ENCODE peak calls at places on chromosomes 2 and 18, in eight cellular contexts. B is stomach, R is endothelial cell of umbilical vein, J is breast epithelium, T is GM23338, I is spleen, L is prostate gland, K is transverse colon. F is an unnamed sample. For H3K27me3, the result is how much of the 10 kb centered on the place peaks cover.

GRCh38 chr2:86413296-86414085 is 27.7 kb upstream of the KDM3A start:
- DNase-seq in T (no peak), J (no peak), L (no peak), R (peak), K (no peak), I (no peak), B (no peak), F (no peak)

GRCh38 chr2:131127076-131127475 is 21.9 kb downstream of the PLEKHB2 start:
- DNase-seq in B (no peak), K (no peak), I (no peak), J (no peak), T (no peak), L (no peak), R (no peak), F (no peak)

GRCh38 chr2:143684731-143685364 is 555.6 kb downstream of the ARHGAP15 start:
- DNase-seq in L (no peak), T (no peak), K (no peak), R (no peak), B (no peak), I (no peak), J (no peak), F (no peak)

GRCh38 chr2:98140210-98140609 is 53.2 kb downstream of the VWA3B start:
- DNase-seq in I (no peak), K (no peak), T (no peak), R (no peak), B (no peak), L (no peak), J (peak), F (no peak)

GRCh38 chr18:76005632-76006031 is 489.4 kb downstream of the ZNF516 start:
- DNase-seq in R (no peak), B (no peak), J (no peak), T (no peak), K (no peak), I (no peak), L (no peak), F (no peak)

GRCh38 chr2:42809876-42810125 is 17.4 kb upstream of the HAAO start:
- DNase-seq in L (peak), T (peak), B (peak), I (peak), J (peak), R (no peak), K (peak), F (peak)

GRCh38 chr2:113217455-113218282 is 43.9 kb downstream of the PSD4 start:
- DNase-seq in K (no peak), R (peak), J (no peak), I (no peak), B (no peak), T (no peak), L (no peak), F (no peak)

GRCh38 chr2:230564805-230565779 is 147.6 kb upstream of the CAB39 start:
- DNase-seq in J (no peak), T (no peak), K (no peak), R (no peak), B (no peak), L (no peak), I (no peak), F (no peak)

GRCh38 chr18:48790869-48791635 is 159.7 kb downstream of the SMAD7 start:
- DNase-seq in L (no peak), T (no peak), B (no peak), J (no peak), K (no peak), I (peak), R (no peak), F (no peak)

GRCh38 chr2:84847326-84848050 is 33.4 kb downstream of the TRABD2A start:
- DNase-seq in L (no peak), J (no peak), B (no peak), I (no peak), K (no peak), T (no peak), R (no peak), F (no peak)

GRCh38 chr2:50512397-50512796 is 519.5 kb downstream of the NRXN1 start:
- DNase-seq in J (no peak), T (peak), K (no peak), I (no peak), L (no peak), B (no peak), R (no peak), F (no peak)

GRCh38 chr2:181812106-181812745 is 79.3 kb upstream of the ITPRID2 start:
- DNase-seq in I (no peak), B (no peak), L (no peak), R (peak), J (no peak), K (no peak), T (no peak), F (no peak)

GRCh38 chr2:14427982-14428567 is 204.4 kb upstream of the LRATD1 start:
- DNase-seq in J (no peak), L (peak), I (no peak), K (peak), T (no peak), R (no peak), B (no peak), F (no peak)

GRCh38 chr2:66446178-66446860 is 11.4 kb downstream of the MEIS1 start:
- DNase-seq in L (no peak), B (no peak), J (no peak), T (peak), R (no peak), K (no peak), I (no peak), F (no peak)

GRCh38 chr2:75525434-75526308 is 35.1 kb downstream of the EVA1A start:
- DNase-seq in T (no peak), B (no peak), K (no peak), I (no peak), J (no peak), L (no peak), R (no peak), F (no peak)

GRCh38 chr2:189411860-189412259 is 29.4 kb upstream of the WDR75 start:
- DNase-seq in B (no peak), L (no peak), T (no peak), J (no peak), R (peak), I (no peak), K (no peak), F (no peak)

GRCh38 chr2:234848578-234848977 is 103.2 kb upstream of the SH3BP4 start:
- DNase-seq in T (no peak), B (no peak), I (no peak), K (no peak), R (no peak), L (no peak), J (no peak), F (no peak)

GRCh38 chr2:120288016-120288373 is 35.3 kb downstream of the RALB start:
- DNase-seq in T (no peak), L (no peak), J (no peak), I (no peak), B (no peak), R (no peak), K (no peak), F (no peak)

GRCh38 chr2:109432421-109432820 is 181.3 kb downstream of the SEPTIN10 start:
- DNase-seq in J (no peak), I (peak), K (no peak), B (no peak), R (no peak), T (no peak), L (no peak), F (no peak)

GRCh38 chr2:137964066-137964858 is at the start of gene HNMT:
- DNase-seq in I (no peak), L (peak), T (peak), R (peak), B (peak), J (peak), K (peak), F (no peak)

GRCh38 chr18:48902023-48902855 is 48.5 kb downstream of the SMAD7 start:
- DNase-seq in B (peak), J (no peak), R (peak), K (peak), T (no peak), I (peak), L (peak), F (peak)

GRCh38 chr2:79087785-79088364 is at the start of gene REG1B:
- DNase-seq in I (no peak), B (no peak), J (no peak), T (no peak), K (no peak), R (no peak), L (no peak), F (no peak)

GRCh38 chr2:14451312-14451711 is 181.2 kb upstream of the LRATD1 start:
- DNase-seq in B (no peak), R (no peak), J (no peak), K (no peak), T (peak), I (no peak), L (no peak), F (no peak)

GRCh38 chr18:58045265-58046086 is 1.4 kb downstream of the NEDD4L start:
- DNase-seq in L (peak), T (peak), I (peak), R (peak), J (peak), B (peak), K (peak), F (no peak)

GRCh38 chr2:143171817-143172216 is 42.6 kb downstream of the ARHGAP15 start:
- DNase-seq in I (no peak), T (peak), K (no peak), J (no peak), B (no peak), L (no peak), R (no peak), F (no peak)

GRCh38 chr2:148614024-148614331 is 30.6 kb upstream of the EPC2 start:
- DNase-seq in T (peak), K (no peak), L (no peak), I (no peak), J (no peak), R (peak), B (no peak), F (no peak)

GRCh38 chr2:204357175-204357695 is 188.0 kb upstream of the PARD3B start:
- DNase-seq in K (no peak), J (no peak), I (no peak), T (no peak), R (no peak), L (no peak), B (no peak), F (no peak)

GRCh38 chr2:85635636-85636035 is 19.6 kb downstream of the USP39 start:
- DNase-seq in I (no peak), B (no peak), L (no peak), K (no peak), J (no peak), R (no peak), T (no peak), F (no peak)

GRCh38 chr2:68366083-68366560 is 1.0 kb downstream of the PLEK start:
- DNase-seq in B (no peak), K (peak), J (no peak), L (no peak), R (no peak), T (no peak), I (no peak), F (no peak)

GRCh38 chr18:9233771-9234440 is 97.3 kb downstream of the ANKRD12 start:
- DNase-seq in R (no peak), I (no peak), T (peak), K (no peak), J (no peak), L (no peak), B (no peak), F (no peak)

GRCh38 chr2:27049422-27050280 is 1.8 kb upstream of the AGBL5 start:
- DNase-seq in L (peak), J (no peak), R (no peak), B (no peak), T (peak), I (peak), K (peak), F (no peak)

GRCh38 chr18:59902180-59902992 is 2.6 kb downstream of the PMAIP1 start:
- DNase-seq in L (no peak), B (no peak), J (no peak), R (peak), T (no peak), K (no peak), I (no peak), F (no peak)

DNA sequence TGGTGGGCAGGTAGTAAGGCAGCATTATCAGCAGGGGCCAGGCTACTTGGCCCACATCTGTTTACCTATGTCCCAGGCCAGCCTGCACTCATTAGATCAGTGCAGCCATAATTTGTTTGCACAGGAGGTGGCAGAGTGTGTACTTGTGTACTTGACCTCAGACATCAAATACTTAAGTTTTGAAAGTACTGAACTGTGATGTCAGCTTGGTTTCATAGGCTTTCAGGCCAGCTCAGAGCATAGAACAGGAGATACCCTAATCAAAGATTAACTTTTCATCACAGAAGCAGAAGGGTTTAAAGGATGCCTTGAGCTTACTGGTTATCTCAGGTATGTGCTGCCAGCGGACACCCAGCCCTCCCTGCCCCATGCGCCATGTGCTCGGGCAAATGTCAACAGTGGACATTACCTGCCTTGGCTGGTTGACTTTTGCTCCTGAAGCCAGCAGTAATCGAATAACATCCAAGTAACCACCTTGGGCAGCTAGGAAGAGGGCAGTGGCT is 33.2 kb downstream of the ANKRD29 start:
- DNase-seq in I (no peak), T (no peak), K (peak), L (no peak), J (no peak), R (no peak), B (peak), F (no peak)
- TF ChIP-seq POLR2AphosphoS5 in I (no peak), T (no peak), K (peak), L (no peak), J (no peak), R (no peak), B (no peak), F (no peak)

GRCh38 chr18:26649193-26649543 is 100.8 kb upstream of the KCTD1 start:
- DNase-seq in K (no peak), J (no peak), B (no peak), I (no peak), T (no peak), L (no peak), R (no peak), F (no peak)
- H3K27me3 ChIP-seq in K (under half), J (under half), B (under half), I (under half), T (under half), L (under half), R (under half), F (under half)

GRCh38 chr2:105813045-105813315 is 68.3 kb downstream of the NCK2 start:
- DNase-seq in L (no peak), B (no peak), T (no peak), R (no peak), K (no peak), J (no peak), I (no peak), F (peak)

GRCh38 chr2:105815401-105815800 is 70.7 kb downstream of the NCK2 start:
- DNase-seq in B (no peak), R (no peak), L (no peak), I (no peak), J (no peak), K (no peak), T (no peak), F (no peak)

GRCh38 chr2:105812180-105813044 is 67.7 kb downstream of the NCK2 start:
- DNase-seq in J (peak), T (no peak), R (peak), K (no peak), B (no peak), I (no peak), L (no peak), F (no peak)

GRCh38 chr2:105813405-105813804 is 68.7 kb downstream of the NCK2 start:
- DNase-seq in T (no peak), R (no peak), B (no peak), K (no peak), J (no peak), I (no peak), L (no peak), F (peak)

DNA sequence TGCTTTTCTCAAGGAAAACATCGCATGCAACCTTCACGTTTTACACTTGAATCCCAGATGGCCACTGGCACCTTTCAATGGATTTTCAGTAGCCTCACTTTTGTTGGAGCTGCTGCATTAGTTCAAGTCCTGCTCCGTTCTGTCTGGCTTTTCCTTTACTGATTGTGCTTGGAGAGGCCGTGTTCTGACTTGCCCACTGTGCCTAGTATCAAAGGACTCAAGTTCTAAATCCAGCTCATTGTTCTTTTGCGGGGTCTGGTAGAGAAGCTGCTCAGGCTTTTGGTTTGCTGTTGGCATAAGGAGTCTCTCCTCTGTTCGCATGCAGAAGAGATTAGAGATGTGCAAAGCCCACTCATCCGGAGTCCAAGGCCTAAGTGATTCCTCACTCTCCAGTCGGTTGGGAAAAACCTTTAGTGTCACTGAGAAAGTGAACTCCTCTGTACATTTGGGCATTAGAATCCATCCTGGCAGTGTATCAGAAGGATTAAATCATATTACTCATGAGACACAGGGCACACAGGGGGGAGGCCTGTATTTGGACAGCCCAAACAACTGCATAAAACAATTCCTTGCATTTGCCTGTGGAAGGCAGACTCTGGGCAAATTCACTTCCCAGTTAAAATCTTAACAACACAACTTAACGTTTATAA is 69.7 kb downstream of the NCK2 start:
- DNase-seq in R (no peak), L (no peak), I (no peak), J (no peak), T (no peak), K (no peak), B (no peak), F (peak)
- TF ChIP-seq POLR2AphosphoS5 in R (no peak), L (no peak), I (no peak), J (no peak), T (no peak), K (no peak), B (peak), F (no peak)

GRCh38 chr2:56589820-56590219 is 406.0 kb downstream of the CCDC85A start:
- DNase-seq in J (no peak), L (no peak), K (no peak), I (no peak), T (peak), B (no peak), R (no peak), F (no peak)

GRCh38 chr2:56583796-56584313 is 400.1 kb downstream of the CCDC85A start:
- DNase-seq in K (no peak), T (peak), L (no peak), B (no peak), I (no peak), J (no peak), R (no peak), F (no peak)

GRCh38 chr2:56589194-56589593 is 405.4 kb downstream of the CCDC85A start:
- DNase-seq in T (no peak), L (no peak), R (no peak), K (no peak), J (no peak), B (no peak), I (no peak), F (no peak)

GRCh38 chr2:56582570-56582969 is 398.8 kb downstream of the CCDC85A start:
- DNase-seq in L (no peak), J (no peak), T (no peak), K (no peak), B (no peak), R (no peak), I (no peak), F (no peak)

GRCh38 chr2:56587456-56587855 is 403.7 kb downstream of the CCDC85A start:
- DNase-seq in I (no peak), J (no peak), B (no peak), K (no peak), R (no peak), T (no peak), L (no peak), F (no peak)
- H3K27me3 ChIP-seq in I (under half), J (under half), B (under half), K (under half), R (under half), T (under half), L (under half), F (under half)

DNA sequence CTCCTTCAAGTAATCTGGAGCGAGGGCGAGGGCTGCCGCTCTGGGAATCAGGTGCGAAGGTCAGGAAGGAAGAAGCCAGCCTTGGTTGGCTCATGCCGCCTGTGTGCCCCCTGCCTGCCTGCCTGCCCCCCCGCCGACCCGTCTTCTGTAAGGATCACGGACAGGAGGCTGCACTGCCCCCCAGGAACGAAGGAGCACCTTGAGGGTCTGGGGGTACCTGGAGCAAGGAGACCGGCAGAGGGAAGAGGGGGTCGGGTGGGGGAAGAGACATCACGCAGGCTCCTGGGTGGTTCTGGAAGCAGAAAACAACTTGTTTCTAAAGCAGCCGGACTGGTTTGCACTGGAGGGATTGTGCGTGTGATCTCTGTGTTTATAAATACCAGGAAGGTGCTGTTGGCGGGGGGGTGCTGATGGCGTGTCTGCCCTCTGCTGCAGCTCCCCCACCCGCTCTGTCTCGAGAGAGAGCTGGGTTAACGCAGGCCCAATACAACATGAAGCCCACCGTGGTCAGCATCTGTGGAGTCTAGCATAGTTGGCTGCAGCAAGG is 1.7 kb downstream of the FOSL2 start:
- DNase-seq in J (peak), R (peak), B (peak), I (peak), L (peak), T (no peak), K (peak), F (no peak)
- TF ChIP-seq POLR2AphosphoS5 in J (peak), R (peak), B (peak), I (peak), L (peak), T (no peak), K (peak), F (no peak)

F was measured in esophagus muscularis mucosa.